ENCODE peak calls at places on chromosomes 7 and 10, in four cellular contexts. M, Y, K and E are unnamed samples.

GRCh38 chr10:18400201-18400910 is 251.0 kb downstream of the NSUN6 start:
- DNase-seq in M (no peak), Y (peak), K (no peak), E (no peak)

GRCh38 chr7:38382627-38383026 is 109.2 kb upstream of the TARP start:
- DNase-seq in M (no peak), Y (no peak), K (no peak), E (no peak)

GRCh38 chr7:140696024-140696678 is 357 bp upstream of the NDUFB2 start:
- DNase-seq in M (peak), Y (peak), K (peak), E (peak)

GRCh38 chr10:29328988-29329387 is 40.1 kb downstream of the LYZL1 start:
- DNase-seq in M (peak), Y (no peak), K (no peak), E (no peak)

GRCh38 chr10:25175527-25176420 is 973 bp downstream of the GPR158 start:
- DNase-seq in M (no peak), Y (no peak), K (no peak), E (no peak)

GRCh38 chr10:943334-944033 is 12.0 kb upstream of the LARP4B start:
- DNase-seq in M (no peak), Y (no peak), K (no peak), E (no peak)

GRCh38 chr7:34451923-34452322 is 206.1 kb upstream of the NPSR1 start:
- DNase-seq in M (peak), Y (no peak), K (no peak), E (peak)

GRCh38 chr7:71615017-71615416 is 483.1 kb downstream of the GALNT17 start:
- DNase-seq in M (no peak), Y (no peak), K (no peak), E (no peak)

GRCh38 chr7:80583901-80584300 is 54.5 kb upstream of the CD36 start:
- DNase-seq in M (no peak), Y (no peak), K (no peak), E (no peak)

GRCh38 chr7:14978687-14979086 is 76.1 kb upstream of the DGKB start:
- DNase-seq in M (no peak), Y (no peak), K (no peak), E (no peak)

GRCh38 chr10:9075420-9075819 is 1020.9 kb downstream of the GATA3 start:
- DNase-seq in M (no peak), Y (no peak), K (no peak), E (no peak)

GRCh38 chr7:80002865-80003264 is 131.8 kb upstream of the GNAI1 start:
- DNase-seq in M (no peak), Y (no peak), K (no peak), E (no peak)

GRCh38 chr7:7157887-7158271 is 24.5 kb upstream of the C1GALT1 start:
- DNase-seq in M (peak), Y (no peak), K (no peak), E (no peak)

GRCh38 chr10:52250562-52250961 is 63.5 kb upstream of the DKK1 start:
- DNase-seq in M (no peak), Y (no peak), K (no peak), E (no peak)

GRCh38 chr7:136501151-136501550 is 367.3 kb upstream of the CHRM2 start:
- DNase-seq in M (no peak), Y (no peak), K (no peak), E (no peak)

GRCh38 chr7:84193787-84194186 is 802 bp downstream of the SEMA3A start:
- DNase-seq in M (no peak), Y (no peak), K (no peak), E (no peak)

GRCh38 chr7:120991570-120991969 is 3.1 kb downstream of the CPED1 start:
- DNase-seq in M (no peak), Y (no peak), K (no peak), E (no peak)

GRCh38 chr10:14698487-14699170 is 76.1 kb downstream of the FAM107B start:
- DNase-seq in M (peak), Y (no peak), K (no peak), E (peak)

GRCh38 chr10:89845541-89846275 is 144.3 kb downstream of the KIF20B start:
- DNase-seq in M (peak), Y (no peak), K (no peak), E (peak)

GRCh38 chr7:27872281-27873005 is 132.5 kb downstream of the TAX1BP1 start:
- DNase-seq in M (no peak), Y (no peak), K (no peak), E (no peak)

GRCh38 chr7:121505540-121506182 is 109.6 kb upstream of the FAM3C start:
- DNase-seq in M (no peak), Y (no peak), K (no peak), E (no peak)

GRCh38 chr7:117673839-117674238 is 194.0 kb downstream of the CFTR start:
- DNase-seq in M (peak), Y (no peak), K (no peak), E (no peak)

GRCh38 chr7:17041324-17041723 is 159.5 kb upstream of the AGR3 start:
- DNase-seq in M (peak), Y (no peak), K (no peak), E (peak)

GRCh38 chr10:68046642-68047041 is 28.4 kb downstream of the HERC4 start:
- DNase-seq in M (no peak), Y (no peak), K (no peak), E (no peak)

GRCh38 chr10:50594012-50594411 is 29.7 kb downstream of the SGMS1 start:
- DNase-seq in M (peak), Y (no peak), K (no peak), E (no peak)

GRCh38 chr7:87231243-87231642 is 11.7 kb upstream of the TMEM243 start:
- DNase-seq in M (no peak), Y (peak), K (no peak), E (no peak)

GRCh38 chr7:47361746-47362215 is 220.1 kb downstream of the TNS3 start:
- DNase-seq in M (peak), Y (no peak), K (peak), E (peak)

GRCh38 chr10:3827266-3827665 is 42.3 kb upstream of the KLF6 start:
- DNase-seq in M (no peak), Y (no peak), K (no peak), E (no peak)

GRCh38 chr7:29039747-29040569 is 81.8 kb upstream of the TRIL start:
- DNase-seq in M (no peak), Y (no peak), K (no peak), E (no peak)

GRCh38 chr7:131619336-131620305 is 63.2 kb upstream of the PODXL start:
- DNase-seq in M (no peak), Y (no peak), K (no peak), E (no peak)
- H3K27ac ChIP-seq in M (no peak), Y (no peak), K (peak), E (no peak)

DNA sequence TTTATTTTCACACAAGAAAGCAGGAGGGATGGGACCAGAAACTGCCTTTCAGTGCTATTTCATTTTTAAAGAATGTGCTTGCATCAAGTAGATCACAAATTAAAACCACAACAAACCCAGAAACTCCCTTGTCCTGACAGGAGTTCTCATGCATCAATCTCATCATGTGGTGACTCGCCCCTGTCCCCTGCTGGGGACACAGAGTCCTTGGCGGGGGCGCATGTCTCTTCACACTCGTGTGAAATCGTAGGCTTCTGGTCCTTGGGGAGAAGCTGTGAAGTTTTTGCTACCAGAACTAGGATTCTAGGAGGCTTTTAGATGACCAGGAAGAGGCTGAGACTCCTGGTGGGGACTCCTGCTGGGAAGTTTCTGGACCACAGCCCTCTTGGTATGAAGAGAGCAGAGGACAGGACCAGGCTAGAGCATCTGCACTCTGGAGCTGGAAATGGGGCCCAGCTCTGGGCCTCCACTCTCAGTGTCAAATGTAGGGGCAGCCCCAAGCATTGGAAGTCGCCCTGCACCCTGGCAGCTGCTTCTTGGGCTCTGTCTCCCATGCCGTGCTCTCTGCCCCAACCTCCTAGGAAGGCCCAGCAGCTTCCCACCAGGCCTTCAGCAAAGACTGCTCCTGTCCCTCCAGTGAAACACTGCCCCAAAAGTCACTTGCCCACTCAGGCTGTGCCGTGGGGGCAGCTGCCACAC is 9.8 kb upstream of the OPN4 start:
- DNase-seq in M (peak), Y (no peak), K (no peak), E (no peak)
- TF ChIP-seq CTCF in M (peak), Y (no peak), K (peak), E (no peak)

DNA sequence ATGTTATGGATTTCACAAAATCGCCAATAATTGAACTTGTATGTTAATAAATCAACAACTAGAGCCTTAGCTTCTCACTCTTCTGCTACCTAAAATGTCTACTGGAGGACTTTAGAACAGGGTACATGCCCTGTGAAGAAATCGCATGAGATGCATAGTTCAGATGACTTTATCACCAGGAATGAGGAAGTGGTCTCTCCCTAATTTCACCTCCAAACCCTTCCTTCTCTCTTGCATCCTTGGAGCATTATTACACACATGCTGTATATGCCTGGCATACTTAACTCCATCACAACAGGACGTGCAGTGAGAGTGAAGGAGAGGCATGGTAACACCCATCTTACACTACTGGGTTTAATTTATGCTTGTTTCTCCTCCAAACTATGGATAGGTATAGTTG is 27.8 kb downstream of the RHEB start:
- DNase-seq in M (peak), Y (no peak), K (no peak), E (peak)
- H3K27ac ChIP-seq in M (peak), Y (no peak), K (no peak), E (peak)

DNA sequence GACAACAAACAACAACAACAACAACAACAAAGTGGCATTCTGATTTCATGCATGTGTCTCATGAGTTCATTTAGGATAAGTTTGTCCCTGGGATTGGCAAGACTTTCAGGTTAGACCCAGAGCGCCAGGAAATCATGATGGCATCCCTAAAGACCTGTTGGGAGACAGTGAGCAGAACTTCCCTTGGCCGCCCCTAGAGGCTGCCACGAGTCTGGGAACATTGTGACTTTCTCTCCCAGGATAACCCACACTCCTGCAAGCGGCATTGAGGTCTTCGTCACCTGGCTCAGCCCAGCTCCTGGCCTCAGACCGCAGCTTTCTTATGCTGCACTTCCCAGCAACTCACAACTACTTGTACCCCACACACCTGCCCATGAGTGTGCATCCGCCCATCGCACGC is 80.5 kb upstream of the RNF32 start:
- DNase-seq in M (no peak), Y (no peak), K (no peak), E (no peak)
- TF ChIP-seq CTCF in M (no peak), Y (no peak), K (no peak), E (no peak)

DNA sequence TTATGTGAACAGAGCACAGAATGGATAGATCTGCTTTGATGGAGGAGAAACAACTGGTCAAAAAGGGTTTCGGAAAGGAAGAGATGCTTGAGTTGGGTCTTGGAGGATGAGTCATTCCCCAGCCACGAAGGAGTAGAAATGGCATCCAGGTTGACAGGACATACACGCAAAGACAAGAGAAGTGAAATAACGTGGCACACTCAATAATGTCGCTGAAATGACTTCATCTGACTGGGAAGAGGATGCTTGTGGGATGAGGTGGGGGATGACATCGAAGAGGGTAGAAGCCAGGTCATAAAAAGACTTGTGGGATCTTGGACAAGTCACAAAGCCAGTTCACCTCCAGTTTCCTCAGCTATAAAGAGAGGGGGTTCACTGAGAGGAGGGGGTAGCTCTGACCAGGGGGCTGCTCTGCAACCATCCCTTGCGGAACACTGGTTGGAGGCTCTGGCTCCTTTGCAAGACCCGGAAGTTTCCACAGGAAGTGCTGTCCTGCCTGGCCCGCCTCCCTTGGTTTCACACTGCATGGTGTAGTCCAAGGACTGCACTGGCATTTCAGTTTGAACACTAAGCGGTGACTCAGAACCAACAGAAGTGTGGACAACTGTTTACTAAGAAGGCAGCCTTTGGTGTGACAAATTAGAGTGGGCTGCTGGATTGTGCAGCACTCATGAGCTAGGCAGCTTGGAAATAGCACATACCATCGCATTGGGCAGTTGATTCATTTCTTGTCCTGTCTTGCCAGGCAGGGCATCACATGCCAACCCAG is 189.9 kb upstream of the ADO start:
- DNase-seq in M (peak), Y (no peak), K (no peak), E (peak)
- H3K27ac ChIP-seq in M (no peak), Y (no peak), K (no peak), E (peak)

GRCh38 chr10:32141018-32141807 is 85.0 kb upstream of the KIF5B start:
- DNase-seq in M (no peak), Y (no peak), K (no peak), E (no peak)

GRCh38 chr10:32142646-32143045 is 86.4 kb upstream of the KIF5B start:
- DNase-seq in M (peak), Y (no peak), K (no peak), E (no peak)

GRCh38 chr10:32143302-32143847 is 87.2 kb upstream of the KIF5B start:
- DNase-seq in M (no peak), Y (no peak), K (no peak), E (peak)

GRCh38 chr10:32140403-32140802 is 84.2 kb upstream of the KIF5B start:
- DNase-seq in M (no peak), Y (no peak), K (no peak), E (no peak)

GRCh38 chr10:32139223-32140073 is 83.2 kb upstream of the KIF5B start:
- DNase-seq in M (peak), Y (peak), K (peak), E (peak)
- TF ChIP-seq CTCF in M (peak), Y (no peak), K (no peak), E (peak)